ENCODE peak calls at places on chromosomes 2 and 18, in ten cellular contexts. E, I, H, M, R, O, N, T, B and P are unnamed samples.

GRCh38 chr2:26720322-26721166 is 28.0 kb downstream of the KCNK3 start:
- DNase-seq in R (no peak), N (peak; percentile 53), H (peak; percentile 81), O (no peak), E (peak; percentile 54), M (peak; percentile 26), I (no peak), B (peak; percentile 82), T (no peak), P (no peak)

GRCh38 chr2:55885129-55885943 is 38.2 kb downstream of the EFEMP1 start:
- DNase-seq in O (no peak), B (peak; percentile 98), E (no peak), N (peak; percentile 26), M (no peak), H (peak; percentile 100), I (peak; percentile 90), R (no peak), T (no peak), P (peak; percentile 82)

GRCh38 chr2:232976666-232977437 is 36.2 kb downstream of the NGEF start:
- DNase-seq in B (no peak), I (no peak), N (no peak), O (no peak), E (no peak), M (no peak), H (no peak), T (no peak), R (no peak), P (no peak)

GRCh38 chr2:75007819-75008218 is 49.4 kb downstream of the POLE4 start:
- DNase-seq in O (no peak), I (no peak), M (no peak), B (no peak), H (no peak), R (no peak), E (no peak), N (no peak), T (no peak), P (peak; percentile 32)

GRCh38 chr2:189336276-189336975 is 104.8 kb upstream of the WDR75 start:
- DNase-seq in O (no peak), H (no peak), N (no peak), R (no peak), T (no peak), E (no peak), I (no peak), M (no peak), B (peak; percentile 88), P (no peak)

GRCh38 chr18:32771169-32771751 is 1.6 kb downstream of the KLHL14 start:
- DNase-seq in O (no peak), T (no peak), B (no peak), R (no peak), M (no peak), N (no peak), I (no peak), E (no peak), H (peak; percentile 18), P (peak; percentile 59)

GRCh38 chr2:46135936-46136335 is 161.3 kb upstream of the EPAS1 start:
- DNase-seq in R (no peak), M (no peak), O (no peak), E (no peak), T (no peak), H (peak; percentile 93), B (peak; percentile 67), I (peak; percentile 49), N (no peak), P (no peak)

GRCh38 chr18:54671291-54671881 is 80.3 kb downstream of the DYNAP start:
- DNase-seq in B (peak; percentile 69), H (peak; percentile 33), O (no peak), T (no peak), E (no peak), R (no peak), I (no peak), N (no peak), M (no peak), P (peak; percentile 51)